ENCODE peak calls at places on chromosomes 7 and 10, in five cellular contexts. T is NCI-H2081; D is ecto neural progenitor cell; H is amniotic stem cell; M is stimulated activated CD8-positive, alpha-beta memory T cell treated with anti-CD3 and anti-CD28 coated beads, Interleukin-12 subunit alpha, Interleukin-12 subunit beta, amount 100 ng/mL, for 4 hours. W is an unnamed sample.

GRCh38 chr10:88792656-88793055 is 9.9 kb upstream of the LIPM start:
- DNase-seq in T (no peak), D (no peak), H (no peak), M (no peak), W (no peak)

GRCh38 chr10:131847241-131847783 is 53.5 kb upstream of the PPP2R2D start:
- DNase-seq in T (no peak), D (peak), H (no peak), M (no peak), W (peak)

GRCh38 chr10:12484945-12485805 is 135.8 kb downstream of the CAMK1D start:
- DNase-seq in T (peak), D (no peak), H (no peak), M (no peak), W (no peak)

GRCh38 chr10:129421399-129421798 is 45.6 kb upstream of the MGMT start:
- DNase-seq in T (no peak), D (no peak), H (no peak), M (no peak), W (no peak)

GRCh38 chr7:70571986-70572385 is 560.0 kb upstream of the GALNT17 start:
- DNase-seq in T (no peak), D (no peak), H (no peak), M (no peak), W (no peak)

GRCh38 chr10:69861251-69862240 is 59.8 kb downstream of the COL13A1 start:
- DNase-seq in T (no peak), D (no peak), H (peak), M (no peak), W (peak)

GRCh38 chr10:6770846-6771245 is 190.8 kb upstream of the PRKCQ start:
- DNase-seq in T (no peak), D (no peak), H (no peak), M (no peak), W (no peak)

GRCh38 chr7:65509368-65510186 is 135.9 kb downstream of the ZNF92 start:
- DNase-seq in T (no peak), D (peak), H (no peak), M (peak), W (no peak)

GRCh38 chr7:130288829-130289228 is 4.1 kb upstream of the CPA4 start:
- DNase-seq in T (no peak), D (no peak), H (no peak), M (no peak), W (no peak)

GRCh38 chr10:73075829-73076228 is 20.8 kb downstream of the P4HA1 start:
- DNase-seq in T (no peak), D (no peak), H (no peak), M (no peak), W (no peak)

GRCh38 chr7:105691029-105691691 is 109.9 kb upstream of the EFCAB10 start:
- DNase-seq in T (peak), D (no peak), H (no peak), M (no peak), W (no peak)

GRCh38 chr7:55966851-55967250 is 2.5 kb downstream of the NIPSNAP2 start:
- DNase-seq in T (no peak), D (no peak), H (no peak), M (no peak), W (no peak)

GRCh38 chr10:53843691-53844362 is 957.2 kb downstream of the PCDH15 start:
- DNase-seq in T (no peak), D (no peak), H (no peak), M (no peak), W (no peak)

GRCh38 chr7:108251700-108252099 is 121.5 kb upstream of the LAMB4 start:
- DNase-seq in T (no peak), D (no peak), H (no peak), M (no peak), W (no peak)

GRCh38 chr10:82164333-82164732 is 289.3 kb downstream of the NRG3 start:
- DNase-seq in T (no peak), D (no peak), H (no peak), M (no peak), W (no peak)

GRCh38 chr10:30160431-30160982 is 101.1 kb upstream of the JCAD start:
- DNase-seq in T (no peak), D (peak), H (no peak), M (no peak), W (no peak)

GRCh38 chr7:46534593-46535271 is 613.7 kb upstream of the IGFBP3 start:
- DNase-seq in T (no peak), D (no peak), H (no peak), M (no peak), W (no peak)

GRCh38 chr7:76507723-76508406 is 2.5 kb upstream of the UPK3B start:
- DNase-seq in T (no peak), D (peak), H (no peak), M (no peak), W (no peak)

GRCh38 chr7:137681657-137682562 is 164.9 kb downstream of the DGKI start:
- DNase-seq in T (no peak), D (no peak), H (peak), M (no peak), W (no peak)

GRCh38 chr7:2980406-2981102 is 63.1 kb downstream of the CARD11 start:
- DNase-seq in T (no peak), D (no peak), H (no peak), M (no peak), W (no peak)

GRCh38 chr10:50604823-50605222 is 18.9 kb downstream of the SGMS1 start:
- DNase-seq in T (no peak), D (no peak), H (no peak), M (no peak), W (no peak)

GRCh38 chr10:73865459-73866442 is 8.6 kb downstream of the CAMK2G start:
- DNase-seq in T (no peak), D (no peak), H (no peak), M (peak), W (no peak)

GRCh38 chr10:95547197-95547596 is 14.0 kb downstream of the SORBS1 start:
- DNase-seq in T (no peak), D (no peak), H (no peak), M (no peak), W (no peak)

GRCh38 chr10:74231375-74231774 is 80.4 kb downstream of the ADK start:
- DNase-seq in T (no peak), D (no peak), H (no peak), M (no peak), W (no peak)

GRCh38 chr7:116165717-116166116 is 44.6 kb upstream of the TES start:
- DNase-seq in T (no peak), D (no peak), H (no peak), M (no peak), W (no peak)

GRCh38 chr7:148963583-148964509 is 64.5 kb downstream of the PDIA4 start:
- DNase-seq in T (peak), D (no peak), H (no peak), M (no peak), W (peak)

GRCh38 chr7:101106387-101106786 is 20.5 kb upstream of the SERPINE1 start:
- DNase-seq in T (no peak), D (no peak), H (no peak), M (no peak), W (no peak)

GRCh38 chr10:1244493-1244892 is 188.3 kb downstream of the WDR37 start:
- DNase-seq in T (no peak), D (peak), H (no peak), M (no peak), W (no peak)

GRCh38 chr7:70092314-70093303 is 494.3 kb downstream of the AUTS2 start:
- DNase-seq in T (peak), D (no peak), H (no peak), M (no peak), W (peak)

GRCh38 chr7:80681272-80681885 is 42.9 kb downstream of the CD36 start:
- DNase-seq in T (peak), D (no peak), H (peak), M (no peak), W (peak)

GRCh38 chr10:132360766-132361447 is 28.9 kb downstream of the LRRC27 start:
- DNase-seq in T (no peak), D (peak), H (no peak), M (no peak), W (peak)

GRCh38 chr10:77855404-77856155 is 71.0 kb downstream of the DLG5 start:
- DNase-seq in T (no peak), D (no peak), H (no peak), M (no peak), W (no peak)

GRCh38 chr10:87705339-87705738 is 45.7 kb downstream of the PAPSS2 start:
- DNase-seq in T (no peak), D (no peak), H (peak), M (no peak), W (no peak)

GRCh38 chr10:73910401-73910763 is 550 bp upstream of the PLAU start:
- DNase-seq in T (no peak), D (no peak), H (no peak), M (no peak), W (no peak)

GRCh38 chr7:21318190-21318915 is 109.5 kb upstream of the SP4 start:
- DNase-seq in T (peak), D (no peak), H (no peak), M (no peak), W (no peak)

GRCh38 chr7:107980171-107980570 is 22.8 kb downstream of the LAMB1 start:
- DNase-seq in T (no peak), D (no peak), H (no peak), M (no peak), W (no peak)

GRCh38 chr7:122887198-122887597 is 938 bp upstream of the CADPS2 start:
- DNase-seq in T (peak), D (peak), H (peak), M (no peak), W (peak)